ENCODE peak calls at places on chromosomes 5 and 9, in four cellular contexts. W is astrocyte of the spinal cord, H is endothelial cell, L is gastrocnemius medialis. N is an unnamed sample.

GRCh38 chr9:97570899-97571298 is 62.3 kb downstream of the TSTD2 start:
- DNase-seq in L (peak), H (no peak), W (no peak), N (peak)

GRCh38 chr9:36488322-36488838 is 84.3 kb upstream of the MELK start:
- DNase-seq in L (no peak), H (no peak), W (peak), N (no peak)

GRCh38 chr9:8760000-8760767 is 960.6 kb upstream of the DMAC1 start:
- DNase-seq in W (no peak), L (no peak), H (no peak), N (no peak)

GRCh38 chr5:98425626-98426025 is 347.8 kb upstream of the RGMB start:
- DNase-seq in H (no peak), W (no peak), L (no peak), N (no peak)

GRCh38 chr9:93306081-93306480 is 122.1 kb downstream of the WNK2 start:
- DNase-seq in H (no peak), L (no peak), W (no peak), N (no peak)

GRCh38 chr9:130232899-130233586 is 32.5 kb upstream of the HMCN2 start:
- DNase-seq in L (no peak), H (no peak), W (no peak), N (no peak)

GRCh38 chr5:28216939-28217360 is 1178.6 kb upstream of the CDH9 start:
- DNase-seq in H (no peak), W (no peak), L (no peak), N (no peak)

GRCh38 chr5:108638021-108638420 is 109.7 kb upstream of the FER start:
- DNase-seq in L (no peak), W (no peak), H (no peak), N (no peak)

GRCh38 chr5:673837-674629 is 19.1 kb downstream of the TPPP start:
- DNase-seq in H (no peak), L (peak), W (no peak), N (peak)

GRCh38 chr5:41413067-41413466 is 97.3 kb downstream of the PLCXD3 start:
- DNase-seq in H (no peak), L (no peak), W (no peak), N (no peak)

GRCh38 chr5:125823572-125823971 is 599.6 kb upstream of the GRAMD2B start:
- DNase-seq in L (no peak), H (no peak), W (peak), N (no peak)

GRCh38 chr9:30574355-30575151 is 1809.9 kb upstream of the ACO1 start:
- DNase-seq in H (no peak), W (no peak), L (no peak), N (no peak)

GRCh38 chr9:115157245-115157674 is 39.3 kb upstream of the TNC start:
- DNase-seq in H (no peak), W (peak), L (no peak), N (no peak)

GRCh38 chr5:43728581-43728980 is 125.6 kb downstream of the NNT start:
- DNase-seq in W (no peak), L (no peak), H (no peak), N (no peak)

GRCh38 chr5:43730832-43731342 is 127.9 kb downstream of the NNT start:
- DNase-seq in H (no peak), W (no peak), L (no peak), N (no peak)

GRCh38 chr5:43729846-43730478 is 127.0 kb downstream of the NNT start:
- DNase-seq in H (no peak), L (no peak), W (peak), N (no peak)

DNA sequence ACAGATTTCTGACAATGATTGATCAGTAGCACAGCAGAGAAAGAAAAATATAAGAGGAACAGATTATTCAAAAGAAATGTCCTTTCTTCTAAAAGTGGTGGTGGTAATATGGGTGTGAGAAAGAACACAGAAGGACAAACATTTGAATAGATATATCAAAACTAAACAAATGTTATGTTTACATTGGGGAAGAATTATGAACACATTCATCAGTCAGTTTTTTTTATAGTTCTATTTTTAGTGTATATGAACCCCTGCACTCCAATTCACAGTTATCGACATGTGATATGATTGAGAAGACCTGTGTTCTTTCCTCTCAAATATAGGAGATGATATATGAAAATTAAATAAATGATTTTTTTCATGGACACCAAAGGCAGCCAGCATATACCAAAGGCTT is 128.6 kb downstream of the NNT start:
- DNase-seq in L (no peak), W (no peak), H (no peak), N (no peak)
- TF ChIP-seq CTCF in L (no peak), W (no peak), H (no peak), N (no peak)

DNA sequence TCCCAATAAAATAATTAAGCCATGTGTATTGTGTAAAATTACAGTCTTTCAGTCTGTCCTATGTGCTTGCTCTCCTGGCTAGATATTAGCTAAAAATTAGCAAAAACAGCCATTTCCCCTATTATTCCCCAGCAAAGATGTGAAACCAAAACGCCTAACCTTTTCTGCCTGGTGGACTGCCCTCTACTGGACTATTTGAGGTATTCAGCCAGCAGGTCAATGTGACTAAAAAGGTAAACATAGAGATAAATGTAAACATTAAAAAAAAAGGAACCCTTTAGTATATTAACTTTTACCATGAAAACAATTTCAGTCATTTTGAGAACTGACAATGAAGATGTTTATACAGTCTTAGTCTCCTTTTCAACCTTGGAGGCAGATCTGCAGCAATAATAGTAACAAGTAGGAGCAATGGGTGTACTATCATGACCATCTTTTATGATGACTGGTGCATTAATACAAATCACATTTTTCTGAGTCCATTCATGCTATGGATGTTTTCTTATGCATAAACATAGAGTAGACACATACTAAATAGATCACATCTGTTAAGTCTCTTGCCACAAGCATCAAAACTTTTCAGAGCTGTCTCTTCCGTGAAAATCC is 10.1 kb downstream of the ATG12 start:
- DNase-seq in H (peak), W (peak), L (no peak), N (no peak)
- TF ChIP-seq CTCF in H (peak), W (peak), L (peak), N (peak)

DNA sequence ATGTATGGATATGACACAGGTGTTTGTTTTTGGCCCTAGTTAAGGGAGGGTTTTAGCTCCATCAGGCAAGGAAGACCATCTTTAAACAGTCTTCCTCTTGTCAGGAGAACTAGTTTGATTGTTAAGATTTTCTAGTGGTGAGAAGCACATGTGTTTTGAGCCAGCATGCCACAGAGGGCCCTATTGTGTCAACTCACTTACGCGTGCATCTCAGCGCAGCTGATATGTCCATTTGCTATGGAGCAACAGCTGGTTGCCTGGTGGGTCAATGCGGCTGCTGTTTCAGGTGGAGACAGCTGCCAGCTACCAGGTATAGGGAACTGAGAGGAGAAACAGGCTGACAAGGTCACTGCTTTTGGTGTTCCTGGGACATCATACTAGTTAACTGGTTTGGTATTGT is 100.5 kb upstream of the PRRC1 start:
- DNase-seq in W (no peak), H (no peak), L (no peak), N (no peak)
- TF ChIP-seq CTCF in W (no peak), H (no peak), L (no peak), N (no peak)

GRCh38 chr9:132451276-132451675 is 41.3 kb downstream of the CFAP77 start:
- DNase-seq in W (no peak), H (no peak), L (no peak), N (no peak)

GRCh38 chr9:132443951-132444615 is 34.1 kb downstream of the CFAP77 start:
- DNase-seq in H (no peak), L (no peak), W (no peak), N (no peak)

GRCh38 chr9:132446887-132447286 is 36.9 kb downstream of the CFAP77 start:
- DNase-seq in W (no peak), L (no peak), H (no peak), N (no peak)

DNA sequence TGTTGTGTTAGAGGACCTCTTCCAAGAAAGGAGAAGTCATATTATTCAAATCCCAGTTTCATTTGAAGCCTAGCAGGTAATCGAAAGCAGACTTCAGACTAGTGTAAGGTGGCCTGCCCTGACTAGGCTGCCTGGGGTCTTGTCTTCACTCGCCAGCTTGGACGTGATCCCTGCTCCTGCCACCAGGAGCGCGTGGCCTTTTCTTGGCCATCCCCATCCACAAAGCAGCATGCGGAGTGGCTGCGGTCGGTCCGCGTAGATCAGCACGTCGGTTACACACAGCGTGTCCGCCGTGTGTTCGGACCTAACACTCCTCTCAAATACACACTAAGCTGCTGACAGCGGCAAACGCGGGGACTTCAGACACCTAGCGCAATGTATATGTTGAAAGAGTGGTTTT is 37.3 kb downstream of the CFAP77 start:
- DNase-seq in L (no peak), H (peak), W (no peak), N (no peak)
- TF ChIP-seq CTCF in L (no peak), H (peak), W (no peak), N (no peak)